ENCODE peak calls at places on chromosomes 13 and 19, in nine cellular contexts. Q is astrocyte of the spinal cord; T is GM03348; K is head of caudate nucleus; Y is Right ventricle myocardium superior; V is activated CD8-positive, alpha-beta memory T cell treated with anti-CD3 and anti-CD28 coated beads for 1 hour; P is EH; S is GM13977; X is NCI-H187 treated with DMSO at 0.1 percent for 48 hours. B is an unnamed sample.

GRCh38 chr13:50940509-50940908 is 30.9 kb downstream of the RNASEH2B start:
- DNase-seq in Q (no peak), T (no peak), K (no peak), Y (no peak), V (no peak), P (no peak), S (no peak), X (no peak), B (no peak)

GRCh38 chr13:109326601-109327000 is 459.8 kb downstream of the IRS2 start:
- DNase-seq in Q (no peak), T (no peak), K (no peak), Y (no peak), V (no peak), P (no peak), S (no peak), X (no peak), B (no peak)

GRCh38 chr19:30224689-30225606 is 147.2 kb upstream of the ZNF536 start:
- DNase-seq in Q (no peak), T (peak), K (peak), Y (no peak), V (no peak), P (no peak), S (peak), X (no peak), B (no peak)

GRCh38 chr13:98892821-98893220 is 85.0 kb downstream of the DOCK9 start:
- DNase-seq in Q (no peak), T (no peak), K (no peak), Y (no peak), V (no peak), P (peak), S (no peak), X (peak), B (no peak)

GRCh38 chr13:95552539-95553270 is at the start of gene CLDN10:
- DNase-seq in Q (no peak), T (peak), K (no peak), Y (no peak), V (no peak), P (no peak), S (peak), X (no peak), B (no peak)

GRCh38 chr19:23887642-23888041 is 27.0 kb upstream of the ZNF726 start:
- DNase-seq in Q (no peak), T (no peak), K (no peak), Y (no peak), V (no peak), P (no peak), S (no peak), X (no peak), B (no peak)

GRCh38 chr13:95624020-95624419 is 20.5 kb downstream of the DZIP1 start:
- DNase-seq in Q (peak), T (peak), K (peak), Y (no peak), V (no peak), P (peak), S (peak), X (no peak), B (peak)

GRCh38 chr19:36008336-36008978 is at the start of gene SYNE4:
- DNase-seq in Q (no peak), T (no peak), K (no peak), Y (no peak), V (no peak), P (no peak), S (no peak), X (no peak), B (no peak)

GRCh38 chr13:93233997-93234416 is 7.4 kb downstream of the GPC6 start:
- DNase-seq in Q (no peak), T (no peak), K (no peak), Y (no peak), V (no peak), P (no peak), S (no peak), X (no peak), B (peak)

GRCh38 chr19:38045554-38046253 is 138.7 kb downstream of the SIPA1L3 start:
- DNase-seq in Q (no peak), T (no peak), K (no peak), Y (peak), V (no peak), P (no peak), S (no peak), X (no peak), B (no peak)

GRCh38 chr19:58218899-58219298 is 9.8 kb upstream of the ZNF544 start:
- DNase-seq in Q (no peak), T (no peak), K (no peak), Y (no peak), V (no peak), P (peak), S (no peak), X (no peak), B (peak)

GRCh38 chr19:19267305-19267704 is 5.8 kb downstream of the TM6SF2 start:
- DNase-seq in Q (no peak), T (no peak), K (no peak), Y (no peak), V (no peak), P (no peak), S (no peak), X (no peak), B (no peak)

GRCh38 chr13:101649490-101650126 is 197.1 kb downstream of the ITGBL1 start:
- DNase-seq in Q (peak), T (peak), K (no peak), Y (no peak), V (no peak), P (peak), S (no peak), X (no peak), B (no peak)

GRCh38 chr13:51879133-51879532 is 17.4 kb downstream of the CCDC70 start:
- DNase-seq in Q (no peak), T (no peak), K (no peak), Y (no peak), V (no peak), P (no peak), S (peak), X (no peak), B (no peak)

GRCh38 chr19:54464624-54465266 is 1.2 kb upstream of the LENG9 start:
- DNase-seq in Q (peak), T (peak), K (peak), Y (peak), V (no peak), P (peak), S (peak), X (no peak), B (peak)

GRCh38 chr13:99269627-99270252 is 11.6 kb upstream of the GPR18 start:
- DNase-seq in Q (peak), T (peak), K (no peak), Y (no peak), V (no peak), P (peak), S (peak), X (no peak), B (peak)

GRCh38 chr13:91592050-91593014 is 193.9 kb downstream of the GPC5 start:
- DNase-seq in Q (peak), T (no peak), K (no peak), Y (no peak), V (no peak), P (no peak), S (no peak), X (no peak), B (no peak)

GRCh38 chr13:21846605-21847004 is 175.7 kb downstream of the FGF9 start:
- DNase-seq in Q (no peak), T (no peak), K (no peak), Y (no peak), V (no peak), P (no peak), S (no peak), X (no peak), B (no peak)

GRCh38 chr19:38557205-38557799 is 60.5 kb downstream of the MAP4K1 start:
- DNase-seq in Q (no peak), T (no peak), K (no peak), Y (no peak), V (no peak), P (no peak), S (no peak), X (no peak), B (no peak)

GRCh38 chr13:98978280-98978679 is 416 bp upstream of the DOCK9 start:
- DNase-seq in Q (peak), T (peak), K (no peak), Y (no peak), V (no peak), P (peak), S (no peak), X (no peak), B (no peak)

GRCh38 chr19:16456652-16457194 is 15.0 kb downstream of the EPS15L1 start:
- DNase-seq in Q (no peak), T (no peak), K (no peak), Y (no peak), V (no peak), P (peak), S (no peak), X (no peak), B (no peak)

GRCh38 chr13:66424417-66424816 is 805.7 kb downstream of the PCDH9 start:
- DNase-seq in Q (peak), T (no peak), K (no peak), Y (no peak), V (no peak), P (peak), S (no peak), X (no peak), B (no peak)

GRCh38 chr13:48334534-48335127 is 31.1 kb downstream of the RB1 start:
- DNase-seq in Q (peak), T (peak), K (no peak), Y (no peak), V (no peak), P (peak), S (peak), X (no peak), B (peak)

GRCh38 chr19:56076413-56076998 is 44.6 kb downstream of the ZNF787 start:
- DNase-seq in Q (peak), T (peak), K (peak), Y (no peak), V (no peak), P (peak), S (peak), X (no peak), B (peak)

GRCh38 chr13:105474983-105475382 is 1060.5 kb downstream of the EFNB2 start:
- DNase-seq in Q (peak), T (no peak), K (no peak), Y (no peak), V (no peak), P (no peak), S (no peak), X (no peak), B (no peak)

GRCh38 chr19:46017874-46018675 is 4.8 kb downstream of the PGLYRP1 start:
- DNase-seq in Q (no peak), T (no peak), K (no peak), Y (no peak), V (no peak), P (no peak), S (no peak), X (no peak), B (no peak)